ENCODE peak calls at places on chromosomes 13 and 19, in seven cellular contexts. X is stomach, F is HCT116, A is breast epithelium, N is Panc1, K is esophagus muscularis mucosa, T is transverse colon. P is an unnamed sample.

GRCh38 chr13:59247166-59247565 is 916.6 kb downstream of the DIAPH3 start:
- DNase-seq in X (peak), F (no peak), A (no peak), N (no peak), K (no peak), T (peak), P (no peak)

GRCh38 chr13:44141213-44141724 is 232.4 kb upstream of the SERP2 start:
- DNase-seq in X (no peak), F (no peak), A (peak), N (no peak), K (no peak), T (no peak), P (peak)

GRCh38 chr13:111298214-111298975 is 22.0 kb upstream of the TEX29 start:
- DNase-seq in X (no peak), F (no peak), A (no peak), N (no peak), K (no peak), T (no peak), P (no peak)

GRCh38 chr13:102817907-102818306 is 19.0 kb downstream of the BIVM start:
- DNase-seq in X (no peak), F (no peak), A (no peak), N (no peak), K (no peak), T (no peak), P (no peak)

GRCh38 chr19:18345296-18345695 is 4.9 kb downstream of the PGPEP1 start:
- DNase-seq in X (no peak), F (no peak), A (no peak), N (no peak), K (no peak), T (no peak), P (no peak)

GRCh38 chr19:3132971-3133792 is 2.7 kb upstream of the GNA15 start:
- DNase-seq in X (no peak), F (no peak), A (no peak), N (no peak), K (no peak), T (peak), P (no peak)

GRCh38 chr19:14979498-14980255 is at the start of gene SLC1A6:
- DNase-seq in X (no peak), F (no peak), A (no peak), N (no peak), K (no peak), T (no peak), P (peak)

GRCh38 chr13:94210826-94211225 is 268.7 kb downstream of the DCT start:
- DNase-seq in X (no peak), F (no peak), A (no peak), N (no peak), K (no peak), T (no peak), P (no peak)

GRCh38 chr13:65597839-65598818 is 1632.0 kb downstream of the PCDH9 start:
- DNase-seq in X (no peak), F (no peak), A (no peak), N (no peak), K (no peak), T (no peak), P (no peak)

GRCh38 chr13:40916207-40916998 is 102.7 kb downstream of the ELF1 start:
- DNase-seq in X (no peak), F (no peak), A (no peak), N (no peak), K (no peak), T (no peak), P (no peak)

GRCh38 chr13:63190742-63191141 is 1775.1 kb upstream of the PCDH20 start:
- DNase-seq in X (no peak), F (no peak), A (no peak), N (no peak), K (no peak), T (no peak), P (no peak)

GRCh38 chr19:17402982-17403855 is 2.2 kb downstream of the BST2 start:
- DNase-seq in X (no peak), F (no peak), A (no peak), N (no peak), K (no peak), T (no peak), P (peak)

GRCh38 chr13:37640499-37640898 is 41.9 kb upstream of the POSTN start:
- DNase-seq in X (no peak), F (no peak), A (no peak), N (peak), K (no peak), T (no peak), P (peak)

GRCh38 chr19:35995655-35995993 is 636 bp downstream of the SDHAF1 start:
- DNase-seq in X (no peak), F (no peak), A (no peak), N (no peak), K (no peak), T (peak), P (peak)

GRCh38 chr13:48909088-48909389 is 66.7 kb upstream of the FNDC3A start:
- DNase-seq in X (no peak), F (no peak), A (peak), N (no peak), K (no peak), T (peak), P (no peak)

GRCh38 chr19:45076029-45076850 is at the start of gene ZNF296:
- DNase-seq in X (peak), F (peak), A (peak), N (no peak), K (no peak), T (peak), P (peak)

GRCh38 chr13:50129065-50129922 is 114.0 kb downstream of the KCNRG start:
- DNase-seq in X (no peak), F (no peak), A (no peak), N (no peak), K (no peak), T (no peak), P (peak)

GRCh38 chr13:98478134-98479129 is 98.5 kb downstream of the STK24 start:
- DNase-seq in X (no peak), F (no peak), A (no peak), N (no peak), K (no peak), T (no peak), P (peak)

GRCh38 chr13:98664047-98664446 is 87.1 kb upstream of the STK24 start:
- DNase-seq in X (no peak), F (peak), A (no peak), N (peak), K (no peak), T (no peak), P (no peak)

GRCh38 chr19:34230833-34231232 is 23.5 kb upstream of the GARRE1 start:
- DNase-seq in X (no peak), F (no peak), A (no peak), N (no peak), K (no peak), T (no peak), P (no peak)

GRCh38 chr19:3507371-3508120 is 1.4 kb downstream of the FZR1 start:
- DNase-seq in X (peak), F (no peak), A (peak), N (no peak), K (no peak), T (peak), P (peak)

GRCh38 chr19:38849746-38850230 is at the start of gene HNRNPL:
- DNase-seq in X (peak), F (no peak), A (no peak), N (no peak), K (no peak), T (peak), P (no peak)

GRCh38 chr13:98142427-98143156 is at the start of gene FARP1:
- DNase-seq in X (peak), F (peak), A (peak), N (no peak), K (no peak), T (peak), P (peak)

GRCh38 chr13:78241278-78241919 is 322.8 kb upstream of the EDNRB start:
- DNase-seq in X (no peak), F (no peak), A (no peak), N (peak), K (no peak), T (peak), P (peak)

GRCh38 chr19:3375221-3376088 is 9.1 kb downstream of the NFIC start:
- DNase-seq in X (peak), F (no peak), A (peak), N (no peak), K (peak), T (peak), P (no peak)

GRCh38 chr19:16327501-16327900 is 2.9 kb downstream of the KLF2 start:
- DNase-seq in X (no peak), F (no peak), A (no peak), N (no peak), K (no peak), T (peak), P (no peak)

GRCh38 chr19:44777715-44778347 is at the start of gene CBLC:
- DNase-seq in X (peak), F (peak), A (peak), N (no peak), K (no peak), T (peak), P (peak)

GRCh38 chr13:63433546-63434150 is 2018.0 kb upstream of the PCDH20 start:
- DNase-seq in X (no peak), F (no peak), A (no peak), N (peak), K (no peak), T (no peak), P (no peak)

GRCh38 chr19:20078696-20079095 is 896 bp downstream of the ZNF90 start:
- DNase-seq in X (no peak), F (no peak), A (no peak), N (no peak), K (no peak), T (peak), P (peak)

GRCh38 chr13:98399756-98400155 is 177.2 kb downstream of the STK24 start:
- DNase-seq in X (no peak), F (no peak), A (no peak), N (no peak), K (no peak), T (no peak), P (no peak)

GRCh38 chr13:28012896-28013295 is 24.4 kb upstream of the URAD start:
- DNase-seq in X (no peak), F (no peak), A (no peak), N (no peak), K (no peak), T (no peak), P (no peak)

GRCh38 chr13:91369432-91369831 is 21.9 kb downstream of the MIR17HG start:
- DNase-seq in X (no peak), F (no peak), A (no peak), N (no peak), K (no peak), T (no peak), P (no peak)

GRCh38 chr13:24699541-24699940 is 19.3 kb downstream of the ATP12A start:
- DNase-seq in X (no peak), F (no peak), A (no peak), N (no peak), K (no peak), T (no peak), P (no peak)

GRCh38 chr19:40252395-40252794 is 25.9 kb upstream of the CCNP start:
- DNase-seq in X (no peak), F (no peak), A (no peak), N (no peak), K (no peak), T (no peak), P (peak)

GRCh38 chr13:41352935-41353801 is 42.1 kb downstream of the NAA16 start:
- DNase-seq in X (no peak), F (peak), A (no peak), N (peak), K (no peak), T (no peak), P (peak)

GRCh38 chr19:43474986-43475705 is 9.7 kb upstream of the LYPD3 start:
- DNase-seq in X (peak), F (peak), A (peak), N (peak), K (peak), T (peak), P (peak)
- TF ChIP-seq POLR2AphosphoS5 in X (peak), F (peak), A (peak), N (peak), K (peak), T (peak), P (peak)

GRCh38 chr13:101712026-101712348 is 259.5 kb downstream of the ITGBL1 start:
- DNase-seq in X (no peak), F (no peak), A (no peak), N (no peak), K (no peak), T (no peak), P (no peak)
- TF ChIP-seq POLR2AphosphoS5 in X (no peak), F (no peak), A (no peak), N (no peak), K (no peak), T (no peak), P (no peak)

GRCh38 chr19:5694952-5695648 is 5.0 kb downstream of the RPL36 start:
- DNase-seq in X (no peak), F (no peak), A (no peak), N (no peak), K (no peak), T (no peak), P (peak)

GRCh38 chr19:5697022-5697889 is 7.2 kb downstream of the RPL36 start:
- DNase-seq in X (no peak), F (no peak), A (no peak), N (no peak), K (no peak), T (no peak), P (peak)

GRCh38 chr19:5697890-5698634 is 8.0 kb downstream of the RPL36 start:
- DNase-seq in X (no peak), F (no peak), A (no peak), N (no peak), K (no peak), T (no peak), P (peak)

GRCh38 chr19:5695649-5696195 is 5.6 kb downstream of the RPL36 start:
- DNase-seq in X (no peak), F (no peak), A (no peak), N (no peak), K (no peak), T (no peak), P (peak)

GRCh38 chr19:5696196-5697021 is 6.3 kb downstream of the RPL36 start:
- DNase-seq in X (no peak), F (no peak), A (no peak), N (no peak), K (no peak), T (no peak), P (peak)
- TF ChIP-seq POLR2AphosphoS5 in X (no peak), F (no peak), A (no peak), N (no peak), K (no peak), T (no peak), P (peak)

GRCh38 chr19:50798943-50799851 is 9.0 kb downstream of the ACP4 start:
- DNase-seq in X (no peak), F (no peak), A (no peak), N (no peak), K (no peak), T (no peak), P (no peak)

GRCh38 chr19:50796128-50796633 is 6.0 kb downstream of the ACP4 start:
- DNase-seq in X (no peak), F (no peak), A (no peak), N (no peak), K (no peak), T (no peak), P (peak)

GRCh38 chr19:50796634-50797428 is 6.6 kb downstream of the ACP4 start:
- DNase-seq in X (no peak), F (no peak), A (no peak), N (no peak), K (no peak), T (no peak), P (no peak)

GRCh38 chr19:50797429-50798115 is 7.4 kb downstream of the ACP4 start:
- DNase-seq in X (no peak), F (no peak), A (no peak), N (no peak), K (no peak), T (no peak), P (no peak)

GRCh38 chr19:50798116-50798942 is 8.1 kb downstream of the ACP4 start:
- DNase-seq in X (no peak), F (no peak), A (no peak), N (no peak), K (no peak), T (no peak), P (no peak)
- TF ChIP-seq POLR2AphosphoS5 in X (no peak), F (no peak), A (no peak), N (no peak), K (no peak), T (no peak), P (no peak)

DNA sequence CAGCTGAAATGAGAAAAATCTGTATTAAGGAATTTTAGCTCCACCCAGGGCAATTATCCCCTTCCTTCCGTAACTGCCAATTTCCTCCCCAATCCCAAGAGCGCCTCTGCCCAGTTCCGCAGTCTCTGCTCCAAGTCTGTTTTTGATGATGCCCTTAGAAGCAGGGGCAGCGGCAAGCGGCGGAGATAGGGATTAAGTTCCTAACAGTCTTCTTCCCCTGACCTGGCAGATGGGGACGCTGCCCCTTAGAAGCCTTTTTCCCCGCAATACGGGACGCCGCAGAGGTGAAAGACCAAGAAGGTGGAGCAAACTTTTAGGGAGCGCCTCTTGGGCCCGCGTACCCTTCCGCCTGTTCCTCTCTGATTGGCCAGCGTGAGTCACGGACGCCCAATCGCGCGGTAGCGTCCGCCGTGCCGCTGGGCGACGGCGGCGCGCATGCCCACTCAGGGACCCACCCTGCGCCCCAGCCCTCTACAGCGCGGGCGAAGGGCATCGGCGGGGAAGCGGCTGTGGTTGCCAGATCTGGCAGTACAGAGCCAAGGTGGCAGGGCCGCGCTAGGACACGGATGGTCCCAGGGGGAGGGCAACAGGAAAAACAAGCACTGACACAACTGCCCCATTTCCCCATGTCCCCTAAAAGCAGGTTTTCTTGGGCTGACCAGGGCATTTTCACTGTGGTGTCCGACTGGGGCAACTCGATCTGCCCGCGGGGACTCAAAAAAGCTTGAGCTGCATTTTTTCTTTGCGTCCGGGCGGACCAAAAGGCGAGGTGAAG is 825 bp upstream of the TDRD3 start:
- DNase-seq in X (peak), F (peak), A (peak), N (peak), K (peak), T (peak), P (peak)
- TF ChIP-seq POLR2AphosphoS5 in X (peak), F (peak), A (peak), N (peak), K (peak), T (peak), P (peak)

GRCh38 chr13:114059946-114060860 is 72.2 kb downstream of the RASA3 start:
- DNase-seq in X (no peak), F (no peak), A (no peak), N (no peak), K (no peak), T (no peak), P (no peak)
- TF ChIP-seq POLR2AphosphoS5 in X (no peak), F (no peak), A (no peak), N (no peak), K (no peak), T (no peak), P (no peak)

GRCh38 chr13:23436680-23437079 is 3.2 kb upstream of the SACS start:
- DNase-seq in X (no peak), F (no peak), A (no peak), N (no peak), K (no peak), T (no peak), P (no peak)

GRCh38 chr13:23430664-23431063 is 2.8 kb downstream of the SACS start:
- DNase-seq in X (no peak), F (no peak), A (no peak), N (no peak), K (peak), T (no peak), P (no peak)

GRCh38 chr13:23434431-23434830 is 929 bp upstream of the SACS start:
- DNase-seq in X (no peak), F (no peak), A (no peak), N (no peak), K (peak), T (no peak), P (no peak)

GRCh38 chr13:23432589-23432988 is 913 bp downstream of the SACS start:
- DNase-seq in X (no peak), F (no peak), A (no peak), N (no peak), K (peak), T (no peak), P (no peak)

DNA sequence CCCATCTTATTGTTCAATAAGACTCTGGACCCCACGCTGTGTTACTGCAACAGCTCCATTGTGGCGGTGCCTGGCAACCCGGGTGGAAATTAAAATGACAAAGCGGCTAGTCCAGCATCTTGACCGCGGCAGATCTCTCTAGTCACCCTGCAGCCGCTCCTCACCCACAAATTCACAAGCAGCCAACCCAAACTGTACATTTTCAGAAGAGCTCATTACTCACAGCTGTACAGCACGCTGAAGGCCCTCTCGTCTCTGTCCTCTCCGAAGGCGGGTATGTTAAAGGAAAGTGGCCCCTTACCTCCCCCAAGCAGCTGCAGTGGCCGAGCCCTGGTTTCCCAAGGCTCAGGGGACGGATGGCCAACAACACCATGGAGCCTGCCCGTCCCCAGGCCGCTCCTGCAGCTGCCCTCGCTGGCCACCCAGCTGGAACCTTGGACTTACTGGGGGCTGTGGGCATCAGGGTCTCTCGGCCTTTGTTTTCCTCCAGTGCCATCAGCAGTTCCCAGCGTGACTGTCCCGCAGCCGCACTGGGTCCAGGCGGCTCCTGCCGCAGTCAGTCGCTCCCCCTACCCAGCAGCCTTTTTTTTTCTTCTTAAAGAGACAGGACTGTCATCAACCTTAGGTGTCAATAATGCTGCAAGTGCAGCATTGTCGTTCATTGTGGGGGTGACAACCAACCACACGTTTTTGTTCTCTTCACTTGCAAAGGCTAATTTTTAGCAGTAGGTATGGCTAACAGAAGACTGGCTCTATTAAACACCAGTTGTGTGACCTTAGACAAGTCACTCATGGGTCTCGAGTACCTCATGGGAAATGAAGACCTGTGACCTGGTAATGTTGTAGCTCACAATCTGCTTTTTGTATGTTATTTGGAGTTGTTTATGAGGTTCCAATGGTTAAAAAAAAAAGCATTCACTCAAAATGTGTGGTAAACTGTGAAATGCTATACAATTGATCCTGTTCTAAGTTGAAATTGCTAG is at the start of gene SACS:
- DNase-seq in X (no peak), F (no peak), A (no peak), N (no peak), K (peak), T (no peak), P (peak)
- TF ChIP-seq POLR2AphosphoS5 in X (no peak), F (no peak), A (no peak), N (no peak), K (peak), T (no peak), P (peak)

P was measured in GM23338.